ENCODE peak calls at places on chromosomes 2 and 18, in nine cellular contexts. One of them, this sample, is unnamed.

GRCh38 chr2:176507736-176508135 is 238.5 kb downstream of the MTX2 start:
- DNase-seq in K562: no peak
- DNase-seq in GM13977: no peak
- DNase-seq in GM13976: no peak
- DNase-seq in NCI-H2081: no peak
- DNase-seq in activated naive CD4-positive, alpha-beta T cell: no peak
- DNase-seq in stimulated activated CD4-positive, alpha-beta T cell treated with anti-CD3 and anti-CD28 coated beads, Interleukin-4, amount 100 ng/mL, for 48 hours: no peak
- DNase-seq in small intestine: no peak
- DNase-seq in SK-MEL-5: peak
- DNase-seq in this sample: no peak

GRCh38 chr2:233354500-233354924 is 218 bp downstream of the DGKD start:
- DNase-seq in NCI-H2081: no peak
- DNase-seq in GM13977: no peak
- DNase-seq in stimulated activated CD4-positive, alpha-beta T cell treated with anti-CD3 and anti-CD28 coated beads, Interleukin-4, amount 100 ng/mL, for 48 hours: no peak
- DNase-seq in activated naive CD4-positive, alpha-beta T cell: no peak
- DNase-seq in SK-MEL-5: no peak
- DNase-seq in K562: no peak
- DNase-seq in GM13976: no peak
- DNase-seq in small intestine: no peak
- DNase-seq in this sample: no peak

GRCh38 chr2:56168163-56168562 is 15.6 kb upstream of the CCDC85A start:
- DNase-seq in small intestine: no peak
- DNase-seq in GM13977: no peak
- DNase-seq in activated naive CD4-positive, alpha-beta T cell: no peak
- DNase-seq in GM13976: no peak
- DNase-seq in K562: no peak
- DNase-seq in stimulated activated CD4-positive, alpha-beta T cell treated with anti-CD3 and anti-CD28 coated beads, Interleukin-4, amount 100 ng/mL, for 48 hours: no peak
- DNase-seq in SK-MEL-5: no peak
- DNase-seq in NCI-H2081: peak
- DNase-seq in this sample: no peak

GRCh38 chr18:39825485-39825884 is 2129.5 kb upstream of the PIK3C3 start:
- DNase-seq in K562: no peak
- DNase-seq in NCI-H2081: peak
- DNase-seq in stimulated activated CD4-positive, alpha-beta T cell treated with anti-CD3 and anti-CD28 coated beads, Interleukin-4, amount 100 ng/mL, for 48 hours: no peak
- DNase-seq in GM13977: no peak
- DNase-seq in SK-MEL-5: no peak
- DNase-seq in small intestine: no peak
- DNase-seq in GM13976: no peak
- DNase-seq in activated naive CD4-positive, alpha-beta T cell: no peak
- DNase-seq in this sample: no peak

GRCh38 chr18:58960946-58961722 is 96.5 kb downstream of the ZNF532 start:
- DNase-seq in GM13976: no peak
- DNase-seq in NCI-H2081: no peak
- DNase-seq in GM13977: no peak
- DNase-seq in stimulated activated CD4-positive, alpha-beta T cell treated with anti-CD3 and anti-CD28 coated beads, Interleukin-4, amount 100 ng/mL, for 48 hours: peak
- DNase-seq in activated naive CD4-positive, alpha-beta T cell: no peak
- DNase-seq in small intestine: no peak
- DNase-seq in K562: no peak
- DNase-seq in SK-MEL-5: no peak
- DNase-seq in this sample: no peak

GRCh38 chr2:44616616-44617266 is 255.0 kb downstream of the CAMKMT start:
- DNase-seq in stimulated activated CD4-positive, alpha-beta T cell treated with anti-CD3 and anti-CD28 coated beads, Interleukin-4, amount 100 ng/mL, for 48 hours: no peak
- DNase-seq in activated naive CD4-positive, alpha-beta T cell: no peak
- DNase-seq in SK-MEL-5: no peak
- DNase-seq in K562: no peak
- DNase-seq in GM13976: peak
- DNase-seq in NCI-H2081: no peak
- DNase-seq in GM13977: peak
- DNase-seq in small intestine: peak
- DNase-seq in this sample: no peak

GRCh38 chr18:22391571-22392359 is 25.9 kb downstream of the CTAGE1 start:
- DNase-seq in activated naive CD4-positive, alpha-beta T cell: no peak
- DNase-seq in small intestine: peak
- DNase-seq in GM13976: no peak
- DNase-seq in stimulated activated CD4-positive, alpha-beta T cell treated with anti-CD3 and anti-CD28 coated beads, Interleukin-4, amount 100 ng/mL, for 48 hours: peak
- DNase-seq in NCI-H2081: no peak
- DNase-seq in K562: no peak
- DNase-seq in GM13977: no peak
- DNase-seq in SK-MEL-5: no peak
- DNase-seq in this sample: peak

GRCh38 chr2:128494640-128495321 is 176.1 kb upstream of the HS6ST1 start:
- DNase-seq in stimulated activated CD4-positive, alpha-beta T cell treated with anti-CD3 and anti-CD28 coated beads, Interleukin-4, amount 100 ng/mL, for 48 hours: no peak
- DNase-seq in small intestine: no peak
- DNase-seq in NCI-H2081: peak
- DNase-seq in K562: no peak
- DNase-seq in SK-MEL-5: no peak
- DNase-seq in activated naive CD4-positive, alpha-beta T cell: no peak
- DNase-seq in GM13976: no peak
- DNase-seq in GM13977: no peak
- DNase-seq in this sample: no peak

GRCh38 chr18:50578030-50578429 is 18.1 kb downstream of the MAPK4 start:
- DNase-seq in activated naive CD4-positive, alpha-beta T cell: no peak
- DNase-seq in K562: no peak
- DNase-seq in SK-MEL-5: no peak
- DNase-seq in GM13976: no peak
- DNase-seq in stimulated activated CD4-positive, alpha-beta T cell treated with anti-CD3 and anti-CD28 coated beads, Interleukin-4, amount 100 ng/mL, for 48 hours: no peak
- DNase-seq in small intestine: no peak
- DNase-seq in GM13977: no peak
- DNase-seq in NCI-H2081: no peak
- DNase-seq in this sample: no peak

GRCh38 chr18:40152859-40153258 is 1802.2 kb upstream of the PIK3C3 start:
- DNase-seq in NCI-H2081: no peak
- DNase-seq in GM13977: no peak
- DNase-seq in activated naive CD4-positive, alpha-beta T cell: no peak
- DNase-seq in K562: no peak
- DNase-seq in SK-MEL-5: peak
- DNase-seq in small intestine: no peak
- DNase-seq in stimulated activated CD4-positive, alpha-beta T cell treated with anti-CD3 and anti-CD28 coated beads, Interleukin-4, amount 100 ng/mL, for 48 hours: no peak
- DNase-seq in GM13976: no peak
- DNase-seq in this sample: no peak

GRCh38 chr2:119820275-119820674 is 60.6 kb downstream of the PTPN4 start:
- DNase-seq in NCI-H2081: no peak
- DNase-seq in GM13976: no peak
- DNase-seq in K562: no peak
- DNase-seq in activated naive CD4-positive, alpha-beta T cell: no peak
- DNase-seq in small intestine: no peak
- DNase-seq in SK-MEL-5: peak
- DNase-seq in GM13977: no peak
- DNase-seq in stimulated activated CD4-positive, alpha-beta T cell treated with anti-CD3 and anti-CD28 coated beads, Interleukin-4, amount 100 ng/mL, for 48 hours: no peak
- DNase-seq in this sample: no peak

GRCh38 chr18:3595282-3596273 is 145.6 kb downstream of the TGIF1 start:
- DNase-seq in stimulated activated CD4-positive, alpha-beta T cell treated with anti-CD3 and anti-CD28 coated beads, Interleukin-4, amount 100 ng/mL, for 48 hours: no peak
- DNase-seq in small intestine: peak
- DNase-seq in activated naive CD4-positive, alpha-beta T cell: no peak
- DNase-seq in SK-MEL-5: peak
- DNase-seq in GM13977: peak
- DNase-seq in NCI-H2081: peak
- DNase-seq in K562: no peak
- DNase-seq in GM13976: peak
- DNase-seq in this sample: peak

GRCh38 chr2:88090446-88091283 is 23.0 kb downstream of the SMYD1 start:
- DNase-seq in activated naive CD4-positive, alpha-beta T cell: no peak
- DNase-seq in K562: no peak
- DNase-seq in stimulated activated CD4-positive, alpha-beta T cell treated with anti-CD3 and anti-CD28 coated beads, Interleukin-4, amount 100 ng/mL, for 48 hours: peak
- DNase-seq in GM13976: no peak
- DNase-seq in small intestine: no peak
- DNase-seq in SK-MEL-5: peak
- DNase-seq in NCI-H2081: no peak
- DNase-seq in GM13977: no peak
- DNase-seq in this sample: no peak

GRCh38 chr2:173571021-173571821 is 216.5 kb downstream of the CDCA7 start:
- DNase-seq in SK-MEL-5: peak
- DNase-seq in activated naive CD4-positive, alpha-beta T cell: no peak
- DNase-seq in GM13976: peak
- DNase-seq in GM13977: peak
- DNase-seq in NCI-H2081: peak
- DNase-seq in small intestine: peak
- DNase-seq in stimulated activated CD4-positive, alpha-beta T cell treated with anti-CD3 and anti-CD28 coated beads, Interleukin-4, amount 100 ng/mL, for 48 hours: no peak
- DNase-seq in K562: no peak
- DNase-seq in this sample: peak

GRCh38 chr2:190214434-190215194 is 105.0 kb downstream of the HIBCH start:
- DNase-seq in SK-MEL-5: no peak
- DNase-seq in small intestine: no peak
- DNase-seq in stimulated activated CD4-positive, alpha-beta T cell treated with anti-CD3 and anti-CD28 coated beads, Interleukin-4, amount 100 ng/mL, for 48 hours: no peak
- DNase-seq in K562: no peak
- DNase-seq in GM13976: no peak
- DNase-seq in GM13977: no peak
- DNase-seq in NCI-H2081: no peak
- DNase-seq in activated naive CD4-positive, alpha-beta T cell: no peak
- DNase-seq in this sample: no peak

GRCh38 chr2:72108121-72108520 is 39.5 kb downstream of the CYP26B1 start:
- DNase-seq in activated naive CD4-positive, alpha-beta T cell: no peak
- DNase-seq in GM13977: no peak
- DNase-seq in NCI-H2081: no peak
- DNase-seq in GM13976: no peak
- DNase-seq in stimulated activated CD4-positive, alpha-beta T cell treated with anti-CD3 and anti-CD28 coated beads, Interleukin-4, amount 100 ng/mL, for 48 hours: no peak
- DNase-seq in K562: no peak
- DNase-seq in SK-MEL-5: no peak
- DNase-seq in small intestine: no peak
- DNase-seq in this sample: no peak

GRCh38 chr2:209495855-209496585 is 72.2 kb downstream of the MAP2 start:
- DNase-seq in GM13977: no peak
- DNase-seq in small intestine: peak
- DNase-seq in GM13976: no peak
- DNase-seq in activated naive CD4-positive, alpha-beta T cell: no peak
- DNase-seq in NCI-H2081: peak
- DNase-seq in K562: no peak
- DNase-seq in SK-MEL-5: peak
- DNase-seq in stimulated activated CD4-positive, alpha-beta T cell treated with anti-CD3 and anti-CD28 coated beads, Interleukin-4, amount 100 ng/mL, for 48 hours: no peak
- DNase-seq in this sample: peak

GRCh38 chr2:17605691-17606090 is 65.2 kb downstream of the VSNL1 start:
- DNase-seq in GM13977: no peak
- DNase-seq in GM13976: no peak
- DNase-seq in NCI-H2081: no peak
- DNase-seq in activated naive CD4-positive, alpha-beta T cell: no peak
- DNase-seq in SK-MEL-5: no peak
- DNase-seq in K562: no peak
- DNase-seq in stimulated activated CD4-positive, alpha-beta T cell treated with anti-CD3 and anti-CD28 coated beads, Interleukin-4, amount 100 ng/mL, for 48 hours: no peak
- DNase-seq in small intestine: no peak
- DNase-seq in this sample: no peak

GRCh38 chr2:48420512-48421197 is 109.3 kb upstream of the STON1 start:
- DNase-seq in SK-MEL-5: peak
- DNase-seq in GM13977: peak
- DNase-seq in NCI-H2081: peak
- DNase-seq in K562: peak
- DNase-seq in small intestine: peak
- DNase-seq in GM13976: peak
- DNase-seq in stimulated activated CD4-positive, alpha-beta T cell treated with anti-CD3 and anti-CD28 coated beads, Interleukin-4, amount 100 ng/mL, for 48 hours: peak
- DNase-seq in activated naive CD4-positive, alpha-beta T cell: peak
- DNase-seq in this sample: peak

GRCh38 chr2:75098856-75099255 is 100.5 kb downstream of the TACR1 start:
- DNase-seq in K562: no peak
- DNase-seq in SK-MEL-5: peak
- DNase-seq in NCI-H2081: peak
- DNase-seq in stimulated activated CD4-positive, alpha-beta T cell treated with anti-CD3 and anti-CD28 coated beads, Interleukin-4, amount 100 ng/mL, for 48 hours: no peak
- DNase-seq in GM13976: no peak
- DNase-seq in activated naive CD4-positive, alpha-beta T cell: no peak
- DNase-seq in GM13977: no peak
- DNase-seq in small intestine: no peak
- DNase-seq in this sample: peak

GRCh38 chr18:939167-939566 is 34.5 kb downstream of the ADCYAP1 start:
- DNase-seq in GM13976: no peak
- DNase-seq in GM13977: no peak
- DNase-seq in SK-MEL-5: no peak
- DNase-seq in NCI-H2081: no peak
- DNase-seq in K562: no peak
- DNase-seq in stimulated activated CD4-positive, alpha-beta T cell treated with anti-CD3 and anti-CD28 coated beads, Interleukin-4, amount 100 ng/mL, for 48 hours: no peak
- DNase-seq in activated naive CD4-positive, alpha-beta T cell: no peak
- DNase-seq in small intestine: no peak
- DNase-seq in this sample: no peak

GRCh38 chr2:189698020-189698887 is 23.8 kb downstream of the ANKAR start:
- DNase-seq in NCI-H2081: peak
- DNase-seq in small intestine: peak
- DNase-seq in GM13977: peak
- DNase-seq in GM13976: peak
- DNase-seq in activated naive CD4-positive, alpha-beta T cell: no peak
- DNase-seq in K562: peak
- DNase-seq in SK-MEL-5: peak
- DNase-seq in stimulated activated CD4-positive, alpha-beta T cell treated with anti-CD3 and anti-CD28 coated beads, Interleukin-4, amount 100 ng/mL, for 48 hours: no peak
- DNase-seq in this sample: peak

GRCh38 chr2:43495727-43496126 is 100.1 kb downstream of the THADA start:
- DNase-seq in stimulated activated CD4-positive, alpha-beta T cell treated with anti-CD3 and anti-CD28 coated beads, Interleukin-4, amount 100 ng/mL, for 48 hours: no peak
- DNase-seq in NCI-H2081: no peak
- DNase-seq in activated naive CD4-positive, alpha-beta T cell: no peak
- DNase-seq in GM13977: no peak
- DNase-seq in GM13976: no peak
- DNase-seq in small intestine: no peak
- DNase-seq in K562: no peak
- DNase-seq in SK-MEL-5: peak
- DNase-seq in this sample: peak

GRCh38 chr2:236974752-236975151 is 110.9 kb upstream of the COPS8 start:
- DNase-seq in NCI-H2081: no peak
- DNase-seq in GM13976: no peak
- DNase-seq in K562: no peak
- DNase-seq in activated naive CD4-positive, alpha-beta T cell: no peak
- DNase-seq in SK-MEL-5: no peak
- DNase-seq in small intestine: no peak
- DNase-seq in stimulated activated CD4-positive, alpha-beta T cell treated with anti-CD3 and anti-CD28 coated beads, Interleukin-4, amount 100 ng/mL, for 48 hours: no peak
- DNase-seq in GM13977: no peak
- DNase-seq in this sample: no peak

GRCh38 chr2:109385506-109385905 is 228.3 kb downstream of the SEPTIN10 start:
- DNase-seq in K562: no peak
- DNase-seq in SK-MEL-5: no peak
- DNase-seq in GM13976: no peak
- DNase-seq in GM13977: no peak
- DNase-seq in activated naive CD4-positive, alpha-beta T cell: no peak
- DNase-seq in stimulated activated CD4-positive, alpha-beta T cell treated with anti-CD3 and anti-CD28 coated beads, Interleukin-4, amount 100 ng/mL, for 48 hours: no peak
- DNase-seq in NCI-H2081: no peak
- DNase-seq in small intestine: no peak
- DNase-seq in this sample: no peak

GRCh38 chr18:10901329-10901728 is 248.0 kb downstream of the PIEZO2 start:
- DNase-seq in K562: no peak
- DNase-seq in small intestine: no peak
- DNase-seq in stimulated activated CD4-positive, alpha-beta T cell treated with anti-CD3 and anti-CD28 coated beads, Interleukin-4, amount 100 ng/mL, for 48 hours: no peak
- DNase-seq in GM13977: no peak
- DNase-seq in activated naive CD4-positive, alpha-beta T cell: no peak
- DNase-seq in NCI-H2081: no peak
- DNase-seq in GM13976: no peak
- DNase-seq in SK-MEL-5: no peak
- DNase-seq in this sample: no peak

GRCh38 chr2:98485453-98485755 is 40.7 kb downstream of the INPP4A start:
- DNase-seq in stimulated activated CD4-positive, alpha-beta T cell treated with anti-CD3 and anti-CD28 coated beads, Interleukin-4, amount 100 ng/mL, for 48 hours: no peak
- DNase-seq in K562: no peak
- DNase-seq in GM13977: no peak
- DNase-seq in GM13976: no peak
- DNase-seq in SK-MEL-5: no peak
- DNase-seq in small intestine: no peak
- DNase-seq in NCI-H2081: no peak
- DNase-seq in activated naive CD4-positive, alpha-beta T cell: no peak
- DNase-seq in this sample: no peak

GRCh38 chr18:69367104-69367503 is 33.6 kb upstream of the DOK6 start:
- DNase-seq in small intestine: no peak
- DNase-seq in NCI-H2081: no peak
- DNase-seq in GM13977: no peak
- DNase-seq in SK-MEL-5: no peak
- DNase-seq in K562: no peak
- DNase-seq in activated naive CD4-positive, alpha-beta T cell: no peak
- DNase-seq in stimulated activated CD4-positive, alpha-beta T cell treated with anti-CD3 and anti-CD28 coated beads, Interleukin-4, amount 100 ng/mL, for 48 hours: no peak
- DNase-seq in GM13976: no peak
- DNase-seq in this sample: no peak

GRCh38 chr2:2638516-2638915 is 307.4 kb upstream of the MYT1L start:
- DNase-seq in small intestine: no peak
- DNase-seq in GM13976: no peak
- DNase-seq in NCI-H2081: no peak
- DNase-seq in SK-MEL-5: no peak
- DNase-seq in stimulated activated CD4-positive, alpha-beta T cell treated with anti-CD3 and anti-CD28 coated beads, Interleukin-4, amount 100 ng/mL, for 48 hours: no peak
- DNase-seq in activated naive CD4-positive, alpha-beta T cell: no peak
- DNase-seq in GM13977: no peak
- DNase-seq in K562: no peak
- DNase-seq in this sample: no peak

GRCh38 chr2:63903003-63903402 is 61.3 kb downstream of the UGP2 start:
- DNase-seq in K562: no peak
- DNase-seq in NCI-H2081: no peak
- DNase-seq in stimulated activated CD4-positive, alpha-beta T cell treated with anti-CD3 and anti-CD28 coated beads, Interleukin-4, amount 100 ng/mL, for 48 hours: no peak
- DNase-seq in SK-MEL-5: peak
- DNase-seq in GM13977: peak
- DNase-seq in GM13976: peak
- DNase-seq in small intestine: no peak
- DNase-seq in activated naive CD4-positive, alpha-beta T cell: no peak
- DNase-seq in this sample: no peak

GRCh38 chr18:27110319-27110718 is 74.8 kb downstream of the CHST9 start:
- DNase-seq in GM13976: no peak
- DNase-seq in small intestine: no peak
- DNase-seq in K562: no peak
- DNase-seq in SK-MEL-5: no peak
- DNase-seq in NCI-H2081: peak
- DNase-seq in stimulated activated CD4-positive, alpha-beta T cell treated with anti-CD3 and anti-CD28 coated beads, Interleukin-4, amount 100 ng/mL, for 48 hours: no peak
- DNase-seq in GM13977: no peak
- DNase-seq in activated naive CD4-positive, alpha-beta T cell: no peak
- DNase-seq in this sample: no peak

This sample was measured in HT-29.